ENCODE peak calls at places on chromosomes 5 and 9, in six cellular contexts. One of them, this sample, is unnamed.
A peak's percentile ranks its signal among the peaks of the same experiment; 100 is the strongest.

GRCh38 chr9:4970970-4971641 is 14.0 kb upstream of the JAK2 start:
- DNase-seq in stomach: peak; percentile 52
- DNase-seq in right lobe of liver: no peak
- DNase-seq in cardiac muscle cell: no peak
- DNase-seq in suprapubic skin: no peak
- DNase-seq in sigmoid colon: no peak
- DNase-seq in this sample: no peak

GRCh38 chr9:79237861-79238260 is 333.9 kb upstream of the TLE4 start:
- DNase-seq in sigmoid colon: no peak
- DNase-seq in cardiac muscle cell: no peak
- DNase-seq in stomach: no peak
- DNase-seq in suprapubic skin: no peak
- DNase-seq in right lobe of liver: no peak
- DNase-seq in this sample: no peak

GRCh38 chr9:18826248-18826647 is 206.8 kb downstream of the SAXO1 start:
- DNase-seq in suprapubic skin: no peak
- DNase-seq in cardiac muscle cell: no peak
- DNase-seq in right lobe of liver: no peak
- DNase-seq in sigmoid colon: no peak
- DNase-seq in stomach: no peak
- DNase-seq in this sample: no peak

GRCh38 chr5:111454198-111454606 is 58.1 kb downstream of the STARD4 start:
- DNase-seq in cardiac muscle cell: peak; percentile 13
- DNase-seq in sigmoid colon: no peak
- DNase-seq in stomach: no peak
- DNase-seq in right lobe of liver: no peak
- DNase-seq in suprapubic skin: no peak
- DNase-seq in this sample: no peak

GRCh38 chr5:151451626-151452520 is 4.5 kb downstream of the SLC36A1 start:
- DNase-seq in stomach: no peak
- DNase-seq in right lobe of liver: no peak
- DNase-seq in cardiac muscle cell: peak; percentile 13
- DNase-seq in sigmoid colon: no peak
- DNase-seq in suprapubic skin: no peak
- DNase-seq in this sample: no peak

GRCh38 chr9:129285382-129285781 is 107.3 kb upstream of the IER5L start:
- DNase-seq in suprapubic skin: peak; percentile 37
- DNase-seq in right lobe of liver: peak; percentile 7
- DNase-seq in sigmoid colon: peak; percentile 37
- DNase-seq in cardiac muscle cell: no peak
- DNase-seq in stomach: no peak
- DNase-seq in this sample: no peak

GRCh38 chr9:93326056-93326455 is 125.4 kb upstream of the FAM120A start:
- DNase-seq in suprapubic skin: no peak
- DNase-seq in cardiac muscle cell: no peak
- DNase-seq in sigmoid colon: no peak
- DNase-seq in stomach: no peak
- DNase-seq in right lobe of liver: no peak
- DNase-seq in this sample: no peak

GRCh38 chr5:153767221-153768218 is 271.2 kb downstream of the FAM114A2 start:
- DNase-seq in right lobe of liver: no peak
- DNase-seq in suprapubic skin: no peak
- DNase-seq in cardiac muscle cell: no peak
- DNase-seq in stomach: no peak
- DNase-seq in sigmoid colon: no peak
- DNase-seq in this sample: no peak

GRCh38 chr5:73451218-73452130 is 2.9 kb upstream of the FOXD1 start:
- DNase-seq in right lobe of liver: peak; percentile 74
- DNase-seq in stomach: peak; percentile 69
- DNase-seq in sigmoid colon: no peak
- DNase-seq in cardiac muscle cell: peak; percentile 62
- DNase-seq in suprapubic skin: peak; percentile 72
- DNase-seq in this sample: peak; percentile 66

GRCh38 chr9:16869140-16869903 is 1.1 kb downstream of the BNC2 start:
- DNase-seq in stomach: no peak
- DNase-seq in right lobe of liver: no peak
- DNase-seq in sigmoid colon: peak; percentile 78
- DNase-seq in suprapubic skin: no peak
- DNase-seq in cardiac muscle cell: peak; percentile 55
- DNase-seq in this sample: no peak

GRCh38 chr5:37792976-37793328 is 46.9 kb downstream of the GDNF start:
- DNase-seq in cardiac muscle cell: peak; percentile 29
- DNase-seq in stomach: no peak
- DNase-seq in right lobe of liver: no peak
- DNase-seq in suprapubic skin: no peak
- DNase-seq in sigmoid colon: no peak
- DNase-seq in this sample: no peak

GRCh38 chr5:179827684-179828083 is 7.0 kb downstream of the SQSTM1 start:
- DNase-seq in suprapubic skin: no peak
- DNase-seq in stomach: no peak
- DNase-seq in cardiac muscle cell: no peak
- DNase-seq in right lobe of liver: no peak
- DNase-seq in sigmoid colon: peak; percentile 70
- DNase-seq in this sample: peak; percentile 70

GRCh38 chr5:16548115-16548514 is 68.7 kb downstream of the RETREG1 start:
- DNase-seq in stomach: peak; percentile 32
- DNase-seq in right lobe of liver: no peak
- DNase-seq in sigmoid colon: no peak
- DNase-seq in cardiac muscle cell: no peak
- DNase-seq in suprapubic skin: no peak
- DNase-seq in this sample: no peak

GRCh38 chr5:122093415-122093814 is 15.4 kb upstream of the LOX start:
- DNase-seq in suprapubic skin: no peak
- DNase-seq in sigmoid colon: no peak
- DNase-seq in right lobe of liver: no peak
- DNase-seq in cardiac muscle cell: peak; percentile 63
- DNase-seq in stomach: no peak
- DNase-seq in this sample: no peak

GRCh38 chr5:118906932-118907331 is 81.4 kb downstream of the DTWD2 start:
- DNase-seq in sigmoid colon: no peak
- DNase-seq in stomach: no peak
- DNase-seq in right lobe of liver: no peak
- DNase-seq in suprapubic skin: no peak
- DNase-seq in cardiac muscle cell: no peak
- DNase-seq in this sample: no peak

GRCh38 chr9:18173923-18174322 is 300.0 kb upstream of the ADAMTSL1 start:
- DNase-seq in cardiac muscle cell: no peak
- DNase-seq in suprapubic skin: no peak
- DNase-seq in sigmoid colon: no peak
- DNase-seq in right lobe of liver: no peak
- DNase-seq in stomach: no peak
- DNase-seq in this sample: no peak

GRCh38 chr5:81389015-81389414 is 4.9 kb downstream of the ACOT12 start:
- DNase-seq in right lobe of liver: no peak
- DNase-seq in suprapubic skin: no peak
- DNase-seq in cardiac muscle cell: no peak
- DNase-seq in stomach: no peak
- DNase-seq in sigmoid colon: no peak
- DNase-seq in this sample: no peak

GRCh38 chr5:81393783-81394718 is at the start of gene ACOT12:
- DNase-seq in right lobe of liver: peak; percentile 86
- DNase-seq in sigmoid colon: peak; percentile 61
- DNase-seq in stomach: no peak
- DNase-seq in cardiac muscle cell: peak; percentile 36
- DNase-seq in suprapubic skin: no peak
- DNase-seq in this sample: no peak

GRCh38 chr5:81397169-81397568 is 3.2 kb upstream of the ACOT12 start:
- DNase-seq in cardiac muscle cell: peak; percentile 75
- DNase-seq in suprapubic skin: no peak
- DNase-seq in stomach: no peak
- DNase-seq in right lobe of liver: peak; percentile 66
- DNase-seq in sigmoid colon: no peak
- DNase-seq in this sample: peak; percentile 62

GRCh38 chr5:81395262-81395661 is 1.3 kb upstream of the ACOT12 start:
- DNase-seq in suprapubic skin: no peak
- DNase-seq in right lobe of liver: no peak
- DNase-seq in sigmoid colon: no peak
- DNase-seq in cardiac muscle cell: no peak
- DNase-seq in stomach: no peak
- DNase-seq in this sample: no peak

GRCh38 chr5:81393430-81393782 is 528 bp downstream of the ACOT12 start:
- DNase-seq in suprapubic skin: no peak
- DNase-seq in cardiac muscle cell: no peak
- DNase-seq in stomach: no peak
- DNase-seq in sigmoid colon: no peak
- DNase-seq in right lobe of liver: no peak
- DNase-seq in this sample: no peak
- TF ChIP-seq CTCF in suprapubic skin: no peak
- TF ChIP-seq CTCF in cardiac muscle cell: peak; percentile 20
- TF ChIP-seq CTCF in stomach: no peak
- TF ChIP-seq CTCF in sigmoid colon: no peak
- TF ChIP-seq CTCF in right lobe of liver: peak; percentile 44
- TF ChIP-seq CTCF in this sample: no peak

GRCh38 chr5:32443541-32444190 is 874 bp downstream of the ZFR start:
- DNase-seq in right lobe of liver: peak; percentile 57
- DNase-seq in sigmoid colon: no peak
- DNase-seq in suprapubic skin: peak; percentile 68
- DNase-seq in cardiac muscle cell: peak; percentile 56
- DNase-seq in stomach: no peak
- DNase-seq in this sample: peak; percentile 40

GRCh38 chr5:32445831-32446614 is 1.5 kb upstream of the ZFR start:
- DNase-seq in stomach: no peak
- DNase-seq in right lobe of liver: no peak
- DNase-seq in cardiac muscle cell: no peak
- DNase-seq in sigmoid colon: no peak
- DNase-seq in suprapubic skin: no peak
- DNase-seq in this sample: no peak

GRCh38 chr5:32444946-32445758 is 612 bp upstream of the ZFR start:
- DNase-seq in right lobe of liver: no peak
- DNase-seq in suprapubic skin: no peak
- DNase-seq in stomach: no peak
- DNase-seq in sigmoid colon: no peak
- DNase-seq in cardiac muscle cell: no peak
- DNase-seq in this sample: no peak

GRCh38 chr5:32444191-32444945 is at the start of gene ZFR:
- DNase-seq in cardiac muscle cell: peak; percentile 92
- DNase-seq in sigmoid colon: peak; percentile 96
- DNase-seq in right lobe of liver: peak; percentile 97
- DNase-seq in suprapubic skin: peak; percentile 94
- DNase-seq in stomach: peak; percentile 94
- DNase-seq in this sample: peak; percentile 95

DNA sequence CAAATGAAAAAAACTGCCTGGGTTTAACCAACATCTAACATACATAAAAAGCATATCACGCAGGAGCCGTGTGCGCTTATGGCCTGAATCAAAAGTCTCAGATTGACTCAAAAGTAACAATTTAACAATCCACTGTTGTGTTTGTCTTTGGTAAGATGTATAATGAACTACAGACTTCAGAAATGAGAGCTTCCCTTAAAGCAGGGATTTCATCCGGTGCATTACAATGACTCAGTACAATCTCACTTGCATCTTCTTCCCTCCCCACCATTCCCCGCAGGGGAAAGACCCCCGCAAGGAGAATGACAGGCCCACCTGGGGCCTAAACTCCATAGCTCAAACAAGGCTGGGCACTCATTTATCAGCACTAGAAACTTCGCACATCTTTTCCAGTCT is 1.4 kb downstream of the ZFR start:
- DNase-seq in sigmoid colon: no peak
- DNase-seq in right lobe of liver: no peak
- DNase-seq in suprapubic skin: no peak
- DNase-seq in cardiac muscle cell: peak; percentile 21
- DNase-seq in stomach: no peak
- DNase-seq in this sample: no peak
- H3K27ac ChIP-seq in sigmoid colon: peak overlapping the region; percentile 96
- H3K27ac ChIP-seq in right lobe of liver: peak overlapping the region; percentile 88
- H3K27ac ChIP-seq in suprapubic skin: peak overlapping the region; percentile 93
- H3K27ac ChIP-seq in cardiac muscle cell: peak overlapping the region; percentile 94
- H3K27ac ChIP-seq in stomach: peak overlapping the region; percentile 91
- H3K27ac ChIP-seq in this sample: peak overlapping the region; percentile 91

DNA sequence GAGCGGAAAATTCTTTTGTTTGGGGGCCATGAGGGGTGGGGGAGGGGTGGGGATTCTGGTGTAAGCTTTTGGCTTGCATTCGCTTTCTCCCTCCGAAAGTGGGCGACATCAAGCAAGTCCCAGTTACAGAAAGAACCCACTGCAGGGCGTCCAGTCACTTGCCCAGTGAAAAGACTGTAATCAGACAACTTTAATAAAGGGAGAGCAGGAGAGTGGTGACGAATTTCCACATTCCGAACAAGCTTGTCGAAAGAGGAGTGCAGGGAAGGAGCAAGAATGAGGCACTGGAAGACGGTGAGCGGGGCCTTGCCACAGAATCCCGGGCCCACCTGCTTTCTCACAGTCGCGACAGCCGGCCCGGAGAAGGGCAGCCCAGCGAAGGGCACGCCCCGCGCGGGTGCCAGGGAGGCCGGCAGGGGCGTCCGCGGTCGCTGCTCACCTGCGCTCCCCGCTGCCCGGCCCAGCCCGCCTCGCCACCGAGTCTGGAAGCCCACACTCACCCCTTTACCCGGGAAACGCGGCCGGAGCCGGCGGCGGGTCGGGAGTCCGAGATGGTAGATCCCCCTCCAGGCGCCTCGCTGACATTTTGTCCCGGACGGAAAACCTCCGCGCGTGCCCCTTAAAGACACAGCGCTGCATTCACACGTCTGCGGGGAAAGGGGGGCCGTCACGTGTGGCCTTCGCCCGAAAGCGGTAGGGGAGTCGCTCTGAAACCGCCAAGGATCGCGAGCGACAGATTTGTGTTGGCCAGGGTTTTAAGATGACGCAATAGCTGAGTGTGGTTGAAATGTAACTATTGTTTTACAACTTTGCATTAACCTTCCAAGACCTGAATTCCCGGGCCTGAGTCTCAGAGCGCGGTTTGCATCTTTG is at the start of gene ZBED3:
- DNase-seq in cardiac muscle cell: peak; percentile 90
- DNase-seq in sigmoid colon: peak; percentile 90
- DNase-seq in suprapubic skin: peak; percentile 83
- DNase-seq in stomach: peak; percentile 72
- DNase-seq in right lobe of liver: peak; percentile 92
- DNase-seq in this sample: peak; percentile 77
- TF ChIP-seq CTCF in cardiac muscle cell: peak; percentile 29
- TF ChIP-seq CTCF in sigmoid colon: no peak
- TF ChIP-seq CTCF in suprapubic skin: no peak
- TF ChIP-seq CTCF in stomach: no peak
- TF ChIP-seq CTCF in right lobe of liver: peak; percentile 15
- TF ChIP-seq CTCF in this sample: no peak

DNA sequence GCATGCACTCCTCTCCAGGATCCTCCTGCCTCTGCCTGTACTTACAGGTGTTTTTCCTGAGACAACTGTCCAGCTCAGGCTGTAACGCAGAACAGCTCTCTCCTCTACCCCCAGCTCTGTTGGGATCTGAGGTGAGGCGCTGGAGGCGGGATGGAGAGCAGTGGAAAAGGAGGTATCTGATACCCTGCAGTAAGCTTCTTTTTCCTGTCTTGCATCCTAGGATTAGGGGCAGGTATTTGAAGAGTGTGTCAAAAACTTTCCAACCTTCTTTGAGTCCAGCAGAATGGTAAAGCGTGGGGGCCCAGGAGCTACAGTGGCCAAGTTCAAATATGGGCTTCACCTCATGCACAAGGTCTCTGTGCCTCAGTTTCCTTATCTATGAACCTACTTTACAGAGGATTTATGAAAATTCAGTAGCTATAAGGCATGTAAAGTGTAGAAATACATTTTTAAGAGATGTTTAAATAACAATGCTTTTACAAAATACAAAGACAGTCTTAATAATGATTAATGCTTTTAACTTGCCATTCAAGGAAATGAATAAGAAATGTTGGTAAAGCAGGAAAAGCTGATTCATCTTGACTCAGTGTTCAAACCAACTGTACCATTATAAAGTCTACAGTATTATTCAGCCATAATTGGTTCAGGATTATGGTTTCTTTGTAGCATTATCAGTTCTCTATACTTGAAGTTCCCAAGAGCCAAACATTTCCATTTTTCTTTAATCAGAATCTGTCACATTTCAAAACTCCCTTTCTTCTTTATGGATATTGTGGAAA is 26.1 kb downstream of the MAP1B start:
- DNase-seq in cardiac muscle cell: no peak
- DNase-seq in suprapubic skin: no peak
- DNase-seq in sigmoid colon: no peak
- DNase-seq in stomach: no peak
- DNase-seq in right lobe of liver: no peak
- DNase-seq in this sample: no peak
- H3K27ac ChIP-seq in cardiac muscle cell: no peak overlapping the region
- H3K27ac ChIP-seq in suprapubic skin: no peak overlapping the region
- H3K27ac ChIP-seq in sigmoid colon: no peak overlapping the region
- H3K27ac ChIP-seq in stomach: no peak overlapping the region
- H3K27ac ChIP-seq in right lobe of liver: no peak overlapping the region
- H3K27ac ChIP-seq in this sample: no peak overlapping the region